ENCODE peak calls at places on chromosomes 13 and 19, in seven cellular contexts. W is SK-N-SH, A is GM12878, O is HCT116, Z is HepG2, B is Panc1, X is K562. R is an unnamed sample. For H3K4me1 and H3K36me3, the result is how much of the 10 kb centered on the place peaks cover.

GRCh38 chr19:41671481-41671880 is 16.6 kb downstream of the CEACAM7 start:
- DNase-seq in X (no peak), O (no peak), Z (no peak), A (no peak), W (no peak), B (no peak), R (no peak)

GRCh38 chr19:49148784-49149651 is 6.2 kb downstream of the HRC start:
- DNase-seq in O (peak), B (peak), Z (peak), X (peak), A (no peak), W (peak), R (peak)

GRCh38 chr19:39425744-39426143 is 10.0 kb downstream of the RPS16 start:
- DNase-seq in A (no peak), Z (no peak), B (no peak), O (no peak), W (no peak), X (no peak), R (no peak)

GRCh38 chr19:50453243-50453642 is 20.6 kb downstream of the MYBPC2 start:
- DNase-seq in O (no peak), A (no peak), Z (no peak), W (no peak), B (no peak), X (no peak), R (no peak)

GRCh38 chr19:33684550-33685303 is 63.0 kb downstream of the CHST8 start:
- DNase-seq in O (no peak), X (no peak), W (peak), B (no peak), Z (no peak), A (no peak), R (no peak)

GRCh38 chr13:50248537-50249521 is 233.6 kb downstream of the KCNRG start:
- DNase-seq in X (no peak), O (no peak), Z (no peak), W (no peak), A (no peak), B (no peak), R (peak)

GRCh38 chr13:35718084-35718483 is 241.6 kb upstream of the MAB21L1 start:
- DNase-seq in W (no peak), A (no peak), Z (no peak), B (no peak), X (no peak), O (no peak), R (no peak)

GRCh38 chr19:3054972-3055740 is 7.1 kb downstream of the TLE5 start:
- DNase-seq in A (no peak), Z (no peak), O (no peak), X (peak), W (no peak), B (no peak), R (no peak)

DNA sequence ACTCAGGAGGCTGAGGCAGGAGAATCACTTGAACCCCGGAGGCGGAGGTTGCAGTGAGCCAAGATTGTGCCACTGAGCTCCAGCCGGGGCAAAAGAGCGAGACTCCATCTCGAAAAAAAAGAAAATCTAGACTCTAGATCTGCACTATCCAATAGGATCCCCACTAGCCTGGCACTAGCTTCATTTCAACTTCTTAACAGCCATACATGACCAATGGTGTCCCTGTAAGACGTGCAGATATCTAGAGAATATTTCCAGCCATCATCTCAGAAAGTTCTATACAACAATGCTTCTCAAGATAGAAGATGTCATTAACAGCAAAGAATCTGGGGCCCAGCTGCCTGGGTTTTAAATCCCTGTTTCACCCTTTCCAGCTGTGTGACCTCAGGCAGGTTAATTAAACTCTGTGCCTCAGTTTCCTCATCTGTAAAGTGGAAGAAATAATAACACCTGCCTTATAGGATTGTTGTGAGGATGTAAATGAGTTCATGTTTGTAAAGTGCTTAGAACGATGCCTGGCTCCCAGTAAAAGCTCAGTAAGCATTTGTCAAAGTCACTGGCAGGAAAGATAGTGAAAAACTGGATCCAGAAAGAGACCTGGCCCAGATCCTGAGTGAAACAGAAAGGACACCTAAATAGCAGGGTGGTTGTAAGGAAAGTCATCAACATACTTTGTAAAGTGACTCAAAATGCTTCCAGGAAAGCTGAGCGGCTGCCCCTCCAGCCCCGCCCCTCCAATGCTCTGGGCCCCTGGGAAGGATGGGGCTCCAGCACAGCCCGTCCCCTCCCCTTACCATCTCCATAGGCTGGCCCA is 13.5 kb downstream of the WIZ start:
- DNase-seq in Z (no peak), A (no peak), B (no peak), W (no peak), X (peak), O (no peak), R (peak)
- H3K4me1 ChIP-seq in Z (under half), A (under half), B (under half), W (under half), X (half or more), O (under half), R (under half)

GRCh38 chr13:32262619-32263018 is 52.5 kb downstream of the ZAR1L start:
- DNase-seq in W (no peak), X (no peak), A (no peak), Z (no peak), O (no peak), B (no peak), R (no peak)

GRCh38 chr13:32267836-32268439 is 47.2 kb downstream of the ZAR1L start:
- DNase-seq in W (no peak), B (peak), O (peak), Z (no peak), A (no peak), X (peak), R (peak)

GRCh38 chr13:32264407-32264806 is 50.8 kb downstream of the ZAR1L start:
- DNase-seq in O (no peak), Z (no peak), X (no peak), B (no peak), A (no peak), W (no peak), R (no peak)

GRCh38 chr13:32266130-32266529 is 49.0 kb downstream of the ZAR1L start:
- DNase-seq in X (no peak), B (no peak), Z (peak), O (no peak), W (no peak), A (no peak), R (no peak)

GRCh38 chr13:32265726-32266125 is 49.4 kb downstream of the ZAR1L start:
- DNase-seq in X (no peak), W (no peak), B (no peak), O (no peak), Z (peak), A (no peak), R (no peak)
- H3K36me3 ChIP-seq in X (under half), W (under half), B (under half), O (under half), Z (under half), A (under half), R (under half)

GRCh38 chr13:33855371-33855895 is 37.5 kb downstream of the RFC3 start:
- DNase-seq in Z (no peak), A (no peak), W (no peak), B (no peak), O (no peak), X (no peak), R (no peak)
- TF ChIP-seq REST in Z (no peak), A (no peak), W (no peak), B (no peak), O (no peak), X (no peak), R (no peak)

GRCh38 chr13:57946361-57946760 is 314.8 kb downstream of the PCDH17 start:
- DNase-seq in A (no peak), O (no peak), W (no peak), X (no peak), Z (no peak), B (no peak), R (no peak)
- H3K4me1 ChIP-seq in A (under half), O (under half), W (under half), X (under half), Z (under half), B (under half), R (under half)

DNA sequence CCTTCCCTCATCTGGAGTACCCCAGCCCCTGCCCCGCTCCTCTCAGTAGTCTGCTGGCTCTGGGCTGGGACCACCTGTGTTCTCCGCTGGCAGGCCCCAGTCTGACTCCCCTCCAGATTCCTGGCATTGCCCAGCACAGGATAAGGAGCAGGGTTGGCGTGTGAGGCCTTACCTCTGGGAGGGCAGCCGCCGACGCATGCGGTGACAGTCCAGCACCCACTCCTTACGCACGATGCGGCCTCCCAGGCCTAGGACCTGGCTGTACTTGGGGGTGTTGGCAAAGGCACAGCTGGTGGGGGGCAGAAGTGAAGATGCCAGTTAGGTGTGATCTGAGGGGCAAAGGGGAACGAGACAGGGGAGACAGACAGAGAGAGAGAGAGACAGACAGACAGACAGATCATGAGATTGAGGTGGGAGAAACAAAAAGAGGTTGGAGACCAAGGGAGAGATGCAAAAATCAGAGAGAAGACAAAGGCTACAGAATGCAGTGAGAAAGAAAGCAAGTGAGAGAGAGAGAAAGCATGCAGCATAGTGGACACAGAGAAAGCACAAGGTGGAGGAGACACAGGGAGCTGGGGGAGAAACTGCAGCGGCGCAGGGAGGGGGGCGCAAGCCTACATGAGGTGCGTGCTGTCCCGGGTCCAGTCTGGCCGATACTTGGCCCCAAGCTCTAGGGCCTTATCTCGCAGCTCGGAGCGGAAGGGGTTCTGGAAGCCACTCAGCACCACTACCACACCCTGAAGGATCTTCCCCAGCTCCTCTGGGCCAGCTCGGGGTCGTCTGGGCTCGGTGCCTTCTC is 18.6 kb downstream of the ZNF575 start:
- DNase-seq in A (no peak), Z (no peak), W (no peak), O (no peak), B (no peak), X (no peak), R (no peak)
- H3K36me3 ChIP-seq in A (under half), Z (under half), W (under half), O (under half), B (under half), X (half or more), R (under half)